ENCODE peak calls at places on chromosomes 2 and 18, in six cellular contexts. F is GM23338, W is NCI-H2171 treated with DMSO at 0.1 percent for 48 hours, C is MM.1S, R is activated T-cell treated with anti-CD3 and anti-CD28 coated beads for 1 hour, Z is neural crest cell. J is an unnamed sample.

GRCh38 chr2:236639461-236639860 is 69.8 kb downstream of the ACKR3 start:
- DNase-seq in C (no peak), Z (no peak), R (no peak), W (no peak), F (no peak), J (no peak)

GRCh38 chr2:109206569-109207145 is 77.7 kb downstream of the SH3RF3 start:
- DNase-seq in W (no peak), Z (no peak), C (no peak), F (no peak), R (no peak), J (no peak)

GRCh38 chr2:134280726-134281125 is 26.9 kb downstream of the MGAT5 start:
- DNase-seq in F (no peak), C (no peak), R (no peak), Z (no peak), W (no peak), J (no peak)

GRCh38 chr2:47230418-47230817 is 75.3 kb upstream of the STPG4 start:
- DNase-seq in R (no peak), Z (no peak), C (no peak), W (no peak), F (no peak), J (no peak)

GRCh38 chr2:148561389-148561788 is 83.2 kb upstream of the EPC2 start:
- DNase-seq in W (no peak), Z (no peak), F (no peak), C (no peak), R (no peak), J (no peak)

GRCh38 chr2:156147594-156148330 is 184.8 kb downstream of the NR4A2 start:
- DNase-seq in W (no peak), C (peak), Z (no peak), F (no peak), R (no peak), J (no peak)

GRCh38 chr2:47771211-47771610 is 11.7 kb upstream of the MSH6 start:
- DNase-seq in W (peak), C (no peak), R (no peak), F (no peak), Z (no peak), J (no peak)

GRCh38 chr2:209872675-209873074 is 101.0 kb downstream of the UNC80 start:
- DNase-seq in F (peak), Z (peak), W (no peak), R (no peak), C (no peak), J (no peak)

GRCh38 chr18:361941-362913 is 94.4 kb upstream of the THOC1 start:
- DNase-seq in Z (peak), C (no peak), R (no peak), W (peak), F (peak), J (no peak)

GRCh38 chr2:199186226-199186864 is 271.4 kb downstream of the SATB2 start:
- DNase-seq in F (peak), Z (no peak), R (no peak), C (peak), W (no peak), J (no peak)

GRCh38 chr2:232542715-232543467 is 3.4 kb downstream of the CHRNG start:
- DNase-seq in R (no peak), W (no peak), Z (no peak), C (no peak), F (no peak), J (no peak)

J was measured in NCI-H1930.